ENCODE peak calls at places on chromosomes 4 and X, in five cellular contexts. H is transverse colon, R is A549, F is breast epithelium, S is ovary. G is an unnamed sample.

GRCh38 chr4:30722916-30723270 is 2.7 kb downstream of the PCDH7 start:
- DNase-seq in F (no peak), H (no peak), S (no peak), R (no peak), G (no peak)

GRCh38 chr4:175891863-175892262 is 79.8 kb upstream of the GPM6A start:
- DNase-seq in F (no peak), S (no peak), R (no peak), H (no peak), G (no peak)

GRCh38 chrX:133444952-133445831 is 29.9 kb upstream of the GPC4 start:
- DNase-seq in S (no peak), R (peak), F (no peak), H (peak), G (no peak)

GRCh38 chr4:152936446-152937279 is 540 bp downstream of the FHDC1 start:
- DNase-seq in H (peak), R (peak), S (no peak), F (no peak), G (no peak)

GRCh38 chr4:83267121-83267834 is 17.3 kb downstream of the COQ2 start:
- DNase-seq in H (no peak), F (no peak), R (peak), S (no peak), G (no peak)

GRCh38 chrX:75603833-75604232 is 81.0 kb upstream of the ZDHHC15 start:
- DNase-seq in S (no peak), H (no peak), R (peak), F (no peak), G (no peak)

GRCh38 chr4:36747277-36748129 is 466.1 kb downstream of the DTHD1 start:
- DNase-seq in R (no peak), F (no peak), H (no peak), S (no peak), G (no peak)

GRCh38 chrX:9847071-9847470 is 60.8 kb downstream of the SHROOM2 start:
- DNase-seq in S (no peak), H (no peak), R (no peak), F (no peak), G (no peak)

GRCh38 chr4:128942547-128942946 is 133.0 kb downstream of the JADE1 start:
- DNase-seq in F (no peak), S (no peak), R (no peak), H (no peak), G (no peak)

GRCh38 chrX:150163181-150163930 is 199.8 kb upstream of the MAMLD1 start:
- DNase-seq in F (no peak), S (no peak), R (no peak), H (no peak), G (no peak)

GRCh38 chr4:37737456-37737855 is 51.3 kb upstream of the RELL1 start:
- DNase-seq in S (no peak), R (no peak), H (no peak), F (no peak), G (no peak)

GRCh38 chr4:31068257-31069075 is 348.3 kb downstream of the PCDH7 start:
- DNase-seq in R (no peak), H (no peak), S (no peak), F (no peak), G (no peak)

GRCh38 chrX:107700317-107700774 is 72.0 kb downstream of the PRPS1 start:
- DNase-seq in F (no peak), H (no peak), S (peak), R (no peak), G (peak)

GRCh38 chr4:88613417-88613875 is 21.2 kb downstream of the HERC3 start:
- DNase-seq in H (no peak), R (no peak), F (no peak), S (no peak), G (no peak)

GRCh38 chr4:181161669-181162068 is 1081.5 kb upstream of the TENM3 start:
- DNase-seq in S (no peak), F (no peak), H (no peak), R (no peak), G (no peak)

GRCh38 chr4:157961591-157961990 is 211.2 kb downstream of the GASK1B start:
- DNase-seq in R (no peak), H (no peak), F (no peak), S (no peak), G (no peak)

GRCh38 chr4:2074588-2074987 is 15.5 kb downstream of the NAT8L start:
- DNase-seq in F (no peak), R (no peak), S (peak), H (no peak), G (no peak)

GRCh38 chrX:20973038-20973437 is 401.2 kb upstream of the CNKSR2 start:
- DNase-seq in H (no peak), F (no peak), S (no peak), R (no peak), G (no peak)

GRCh38 chr4:72430050-72430449 is 139.0 kb downstream of the ADAMTS3 start:
- DNase-seq in H (no peak), F (no peak), S (no peak), R (no peak), G (no peak)

GRCh38 chr4:168634276-168634802 is 137.5 kb downstream of the PALLD start:
- DNase-seq in R (no peak), F (peak), S (no peak), H (no peak), G (peak)

GRCh38 chr4:147837435-147837834 is 105.5 kb downstream of the ARHGAP10 start:
- DNase-seq in F (no peak), H (no peak), S (no peak), R (peak), G (no peak)

GRCh38 chr4:158282252-158282651 is 72.0 kb downstream of the TMEM144 start:
- DNase-seq in S (no peak), F (no peak), H (no peak), R (no peak), G (no peak)

GRCh38 chr4:94798808-94799207 is 41.1 kb downstream of the BMPR1B start:
- DNase-seq in R (no peak), H (no peak), S (no peak), F (no peak), G (no peak)

GRCh38 chr4:893995-894705 is 38.0 kb downstream of the GAK start:
- DNase-seq in S (no peak), F (no peak), R (no peak), H (no peak), G (no peak)

GRCh38 chr4:71366776-71367175 is 28.0 kb downstream of the SLC4A4 start:
- DNase-seq in F (no peak), S (no peak), H (no peak), R (no peak), G (no peak)

DNA sequence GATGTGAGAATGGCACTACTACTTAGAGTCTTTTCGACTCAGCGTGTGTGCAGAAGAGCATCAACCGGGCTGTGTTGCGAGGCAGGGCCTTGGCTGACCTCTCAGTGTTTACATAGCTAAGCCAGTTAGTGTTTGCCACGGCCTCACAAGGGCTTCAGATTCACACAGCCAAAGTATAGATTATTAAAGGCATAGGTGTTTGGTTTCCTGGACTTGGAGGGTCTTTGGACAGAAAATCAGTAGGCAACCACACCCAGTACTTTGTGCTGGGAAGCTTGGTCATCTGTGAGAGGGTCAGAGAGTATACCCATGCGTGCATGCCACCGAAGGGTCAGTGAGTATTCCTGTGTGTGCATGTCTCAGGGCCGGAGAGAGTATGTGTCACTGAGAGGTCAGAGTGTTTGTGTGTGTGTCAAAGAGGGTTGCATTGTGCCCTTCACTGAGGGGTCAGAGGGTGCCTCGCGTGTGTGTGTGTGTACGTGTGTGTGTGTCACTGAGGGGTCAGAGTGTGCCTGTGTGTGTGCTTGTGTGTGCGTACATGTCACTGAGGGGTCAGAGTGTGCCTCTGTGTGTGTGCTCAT is 69.7 kb upstream of the MSANTD1 start:
- DNase-seq in F (no peak), S (no peak), R (no peak), H (no peak), G (no peak)
- TF ChIP-seq POLR2A in F (no peak), S (no peak), R (no peak), H (no peak), G (no peak)

DNA sequence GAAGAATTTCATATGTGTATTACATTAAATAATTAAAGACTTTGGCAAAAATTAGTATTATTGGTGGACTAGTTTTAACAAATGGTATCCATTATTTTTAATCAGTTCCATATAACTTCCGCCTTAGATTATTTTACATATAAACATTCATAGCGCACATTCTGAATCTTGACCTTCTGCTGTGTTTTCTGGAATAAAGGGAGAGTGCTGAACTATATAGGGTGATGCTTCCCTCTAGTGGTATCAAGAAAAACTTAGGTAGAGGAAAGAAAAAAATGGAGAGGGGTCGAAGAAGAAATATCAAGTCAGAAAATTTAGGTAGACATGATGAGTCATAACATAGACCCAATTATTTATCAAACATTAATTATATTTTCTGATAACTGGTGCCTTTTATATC is 155.6 kb upstream of the PACRGL start:
- DNase-seq in H (no peak), F (no peak), S (no peak), R (peak), G (no peak)
- TF ChIP-seq CTCF in H (peak), F (peak), S (peak), R (peak), G (no peak)

DNA sequence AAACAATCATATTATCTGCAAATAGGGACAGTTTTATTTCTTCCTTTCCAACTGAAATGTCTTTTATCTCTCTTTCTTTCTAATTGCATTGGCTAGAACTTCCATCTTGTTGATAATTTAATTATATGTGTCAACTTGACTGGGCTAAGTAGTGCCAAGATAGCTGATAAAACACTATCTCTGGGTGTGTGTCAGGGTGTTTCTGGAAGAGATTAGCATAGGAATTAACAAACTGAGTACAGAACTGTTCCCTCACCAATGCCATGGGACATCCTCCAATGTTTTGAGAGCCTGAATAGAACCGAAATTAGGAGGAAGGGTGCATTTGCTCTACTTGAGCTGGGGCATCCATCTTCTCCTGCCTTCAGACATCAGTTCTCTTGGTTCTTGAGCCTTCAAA is 1027.2 kb downstream of the FAT4 start:
- DNase-seq in S (no peak), F (no peak), H (no peak), R (no peak), G (no peak)
- H3K4me3 ChIP-seq in S (no peak), F (no peak), H (no peak), R (no peak), G (no peak)

DNA sequence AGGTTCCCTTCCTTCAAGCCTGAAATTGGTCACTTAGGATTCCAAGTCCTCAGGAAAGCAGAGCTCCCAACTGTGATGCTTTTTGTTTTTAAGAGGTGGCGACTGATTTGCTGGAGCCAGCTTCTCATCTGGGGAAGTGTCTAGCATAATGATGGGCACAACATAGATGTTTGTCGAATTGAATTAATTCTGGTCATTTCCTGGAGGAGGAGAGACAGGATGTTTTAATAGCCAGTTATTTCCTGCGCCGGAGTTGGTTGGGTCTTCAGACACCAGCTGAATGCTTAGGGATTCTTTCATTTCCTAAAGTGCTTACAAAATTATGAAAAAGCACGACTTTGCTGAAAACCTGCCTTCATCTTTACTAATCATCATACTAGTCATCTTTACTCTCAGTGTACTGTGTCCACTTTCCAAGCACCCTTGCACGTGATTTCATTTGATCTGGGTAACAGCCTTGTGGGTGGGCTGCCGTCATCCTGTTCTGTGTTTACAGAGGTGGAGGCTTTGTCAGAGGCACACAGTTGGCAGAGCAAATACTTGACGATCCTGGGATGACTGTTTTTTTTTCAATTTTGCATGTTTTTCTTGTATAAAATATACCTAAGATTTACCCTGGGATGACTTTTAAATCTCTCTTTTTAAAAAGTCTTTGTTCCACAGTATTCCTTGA is 49.5 kb downstream of the RGS12 start:
- DNase-seq in S (no peak), H (no peak), R (peak), F (peak), G (no peak)
- TF ChIP-seq POLR2A in S (no peak), H (no peak), R (no peak), F (no peak), G (no peak)

GRCh38 chr4:110003401-110004187 is 90.9 kb downstream of the EGF start:
- DNase-seq in S (no peak), R (no peak), F (no peak), H (no peak), G (no peak)

GRCh38 chr4:110008540-110008939 is 95.9 kb downstream of the EGF start:
- DNase-seq in F (no peak), H (no peak), R (no peak), S (no peak), G (no peak)

GRCh38 chr4:110007217-110007616 is 94.5 kb downstream of the EGF start:
- DNase-seq in H (no peak), F (no peak), S (no peak), R (no peak), G (no peak)

GRCh38 chr4:110009526-110009925 is 96.8 kb downstream of the EGF start:
- DNase-seq in R (no peak), S (no peak), F (no peak), H (no peak), G (no peak)

DNA sequence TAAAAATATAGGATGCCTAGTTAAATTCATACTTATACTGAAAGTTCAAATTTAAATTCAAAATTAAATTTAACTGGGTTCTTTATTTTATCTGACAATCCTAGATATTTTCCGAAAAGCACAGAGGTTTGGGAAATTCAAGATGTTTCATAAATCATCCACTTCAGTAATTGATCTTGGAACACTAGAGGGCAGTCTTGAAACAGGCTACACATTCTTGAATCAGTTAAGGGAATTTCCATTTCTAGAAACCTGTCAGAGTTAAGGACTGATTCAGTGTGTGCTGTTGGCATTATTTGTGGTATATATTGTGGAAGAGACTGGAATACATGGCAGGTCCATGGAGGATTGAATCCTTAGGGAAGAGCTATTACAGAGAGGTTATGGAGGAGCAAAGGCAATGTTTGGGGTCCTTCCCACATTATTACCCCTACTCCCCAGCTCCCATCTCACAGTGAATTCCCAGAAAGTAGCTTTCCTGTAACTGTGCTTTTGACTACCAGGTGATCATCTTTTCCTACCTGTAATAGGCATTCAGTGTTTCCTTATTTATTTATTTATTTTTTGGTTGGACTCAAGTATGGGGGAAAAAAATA is 92.9 kb downstream of the EGF start:
- DNase-seq in F (no peak), S (no peak), H (no peak), R (peak), G (no peak)
- TF ChIP-seq CTCF in F (peak), S (peak), H (peak), R (peak), G (no peak)